ENCODE peak calls at places on chromosomes 13 and 19, in seven cellular contexts. R, G, S, M, Q, T and I are unnamed samples.

GRCh38 chr19:10254244-10254643 is 2.2 kb downstream of the MRPL4 start:
- DNase-seq in R (no peak), S (no peak), M (no peak), G (no peak), T (no peak), Q (no peak), I (no peak)

GRCh38 chr19:10832659-10833296 is 3.2 kb downstream of the TMED1 start:
- DNase-seq in M (no peak), R (no peak), T (no peak), Q (no peak), G (no peak), S (no peak), I (no peak)

GRCh38 chr19:1645299-1645698 is 7.1 kb downstream of the TCF3 start:
- DNase-seq in Q (no peak), S (no peak), M (no peak), T (no peak), R (no peak), G (no peak), I (no peak)

GRCh38 chr13:27130223-27131015 is 41.2 kb downstream of the USP12 start:
- DNase-seq in R (peak), G (no peak), Q (peak), T (no peak), M (no peak), S (no peak), I (no peak)

GRCh38 chr13:39415403-39415802 is 187.6 kb downstream of the LHFPL6 start:
- DNase-seq in R (peak), S (no peak), M (no peak), G (peak), Q (peak), T (no peak), I (no peak)

GRCh38 chr19:19997656-19998268 is 41.5 kb downstream of the ZNF682 start:
- DNase-seq in R (peak), Q (peak), G (no peak), M (no peak), T (peak), S (no peak), I (peak)

GRCh38 chr13:77545626-77546412 is 10.3 kb downstream of the SCEL start:
- DNase-seq in R (no peak), Q (no peak), G (no peak), S (no peak), T (no peak), M (no peak), I (no peak)

GRCh38 chr19:46613525-46613924 is 11.4 kb downstream of the PTGIR start:
- DNase-seq in M (no peak), G (no peak), T (no peak), Q (no peak), R (no peak), S (no peak), I (no peak)

GRCh38 chr13:43725460-43725859 is 61.3 kb downstream of the ENOX1 start:
- DNase-seq in T (no peak), M (no peak), G (no peak), Q (no peak), S (no peak), R (no peak), I (no peak)

GRCh38 chr13:20550799-20551198 is 16.2 kb upstream of the IFT88 start:
- DNase-seq in S (no peak), G (no peak), M (no peak), Q (no peak), T (no peak), R (peak), I (no peak)

GRCh38 chr19:2039959-2040646 is 10.9 kb downstream of the MKNK2 start:
- DNase-seq in G (no peak), T (no peak), Q (no peak), R (no peak), M (no peak), S (no peak), I (no peak)

GRCh38 chr19:39299404-39299803 is 3.2 kb downstream of the IFNL1 start:
- DNase-seq in T (no peak), M (no peak), G (no peak), S (no peak), R (no peak), Q (no peak), I (no peak)

GRCh38 chr19:49150106-49150943 is 4.9 kb downstream of the HRC start:
- DNase-seq in Q (peak), G (peak), S (peak), R (peak), T (no peak), M (no peak), I (no peak)

GRCh38 chr13:38804536-38804935 is 117.7 kb downstream of the FREM2 start:
- DNase-seq in G (no peak), R (peak), Q (no peak), M (no peak), S (no peak), T (no peak), I (no peak)

GRCh38 chr13:73189365-73189764 is 130.6 kb downstream of the KLF5 start:
- DNase-seq in M (no peak), R (no peak), Q (no peak), G (no peak), T (no peak), S (no peak), I (no peak)

GRCh38 chr19:33339016-33339749 is 34.3 kb upstream of the CEBPG start:
- DNase-seq in S (no peak), G (no peak), T (no peak), Q (no peak), M (no peak), R (peak), I (no peak)

GRCh38 chr13:39776439-39776838 is 121.0 kb downstream of the COG6 start:
- DNase-seq in M (peak), T (no peak), S (no peak), Q (peak), R (peak), G (peak), I (no peak)

GRCh38 chr13:109790951-109791605 is 4.7 kb upstream of the IRS2 start:
- DNase-seq in S (no peak), Q (no peak), T (no peak), M (no peak), R (peak), G (no peak), I (no peak)

GRCh38 chr19:6710273-6711077 is 10.0 kb downstream of the C3 start:
- DNase-seq in Q (no peak), T (no peak), R (no peak), M (no peak), G (no peak), S (no peak), I (no peak)